ENCODE peak calls at places on chromosomes 13 and 19, in four cellular contexts. Q is GM12878, U is A549, D is SK-N-SH. J is an unnamed sample.

GRCh38 chr19:45769821-45770191 is 754 bp upstream of the SIX5 start:
- DNase-seq in Q (no peak), U (peak), D (no peak), J (peak)

GRCh38 chr13:98809345-98809777 is 56.9 kb upstream of the SLC15A1 start:
- DNase-seq in Q (no peak), U (no peak), D (no peak), J (no peak)

GRCh38 chr13:113650275-113650674 is 7.7 kb downstream of the ATP4B start:
- DNase-seq in Q (no peak), U (no peak), D (no peak), J (no peak)

GRCh38 chr19:39265321-39265916 is 2.8 kb upstream of the IFNL2 start:
- DNase-seq in Q (no peak), U (no peak), D (no peak), J (no peak)

GRCh38 chr19:6752257-6753177 is 13.0 kb downstream of the TRIP10 start:
- DNase-seq in Q (no peak), U (no peak), D (no peak), J (no peak)

GRCh38 chr13:37226966-37227365 is 121.5 kb upstream of the CSNK1A1L start:
- DNase-seq in Q (no peak), U (no peak), D (no peak), J (peak)

GRCh38 chr13:75813323-75813722 is 177.2 kb downstream of the LMO7 start:
- DNase-seq in Q (no peak), U (no peak), D (peak), J (no peak)

GRCh38 chr19:52670046-52670445 is 31.9 kb upstream of the ZNF83 start:
- DNase-seq in Q (no peak), U (no peak), D (no peak), J (no peak)

GRCh38 chr19:12364391-12365093 is 941 bp downstream of the ZNF442 start:
- DNase-seq in Q (no peak), U (no peak), D (peak), J (peak)

GRCh38 chr19:32890326-32890725 is 20.8 kb upstream of the SLC7A9 start:
- DNase-seq in Q (no peak), U (no peak), D (no peak), J (no peak)

GRCh38 chr19:12880551-12881171 is 588 bp downstream of the DNASE2 start:
- DNase-seq in Q (no peak), U (no peak), D (no peak), J (peak)

GRCh38 chr13:41505209-41505835 is 48.0 kb downstream of the RGCC start:
- DNase-seq in Q (no peak), U (no peak), D (no peak), J (peak)

GRCh38 chr19:31270897-31271568 is 78.2 kb downstream of the TSHZ3 start:
- DNase-seq in Q (no peak), U (no peak), D (no peak), J (peak)

GRCh38 chr13:94716016-94716415 is 3.7 kb upstream of the SOX21 start:
- DNase-seq in Q (no peak), U (no peak), D (no peak), J (no peak)

GRCh38 chr13:41411536-41411935 is 45.8 kb upstream of the RGCC start:
- DNase-seq in Q (no peak), U (no peak), D (no peak), J (peak)

GRCh38 chr19:39183100-39183499 is 13.7 kb upstream of the NCCRP1 start:
- DNase-seq in Q (no peak), U (no peak), D (no peak), J (no peak)

GRCh38 chr13:48819889-48820288 is 155.8 kb upstream of the FNDC3A start:
- DNase-seq in Q (no peak), U (no peak), D (no peak), J (no peak)

GRCh38 chr13:51465124-51465523 is 12.3 kb upstream of the INTS6 start:
- DNase-seq in Q (no peak), U (no peak), D (no peak), J (no peak)

GRCh38 chr13:79423801-79424642 is 18.0 kb upstream of the RBM26 start:
- DNase-seq in Q (no peak), U (no peak), D (peak), J (peak)

GRCh38 chr19:41189425-41190065 is 3.5 kb upstream of the CYP2S1 start:
- DNase-seq in Q (no peak), U (no peak), D (no peak), J (no peak)

GRCh38 chr13:46728777-46729176 is 68.2 kb downstream of the ESD start:
- DNase-seq in Q (no peak), U (peak), D (no peak), J (no peak)

GRCh38 chr13:43784491-43784890 is 2.3 kb downstream of the ENOX1 start:
- DNase-seq in Q (no peak), U (no peak), D (no peak), J (no peak)

GRCh38 chr13:29081697-29082440 is 261.7 kb downstream of the MTUS2 start:
- DNase-seq in Q (no peak), U (no peak), D (no peak), J (no peak)

GRCh38 chr19:33376423-33376822 is 2.9 kb downstream of the CEBPG start:
- DNase-seq in Q (no peak), U (peak), D (no peak), J (peak)

GRCh38 chr19:2166741-2167738 is 3.3 kb downstream of the DOT1L start:
- DNase-seq in Q (no peak), U (no peak), D (peak), J (peak)

GRCh38 chr19:55491546-55492360 is 3.5 kb downstream of the SSC5D start:
- DNase-seq in Q (no peak), U (no peak), D (no peak), J (no peak)

GRCh38 chr13:33441015-33441414 is 155.5 kb upstream of the STARD13 start:
- DNase-seq in Q (no peak), U (peak), D (peak), J (peak)

GRCh38 chr13:104431895-104432294 is 1365.7 kb upstream of the SLC10A2 start:
- DNase-seq in Q (no peak), U (no peak), D (no peak), J (no peak)

GRCh38 chr13:28447206-28447605 is 47.7 kb downstream of the FLT1 start:
- DNase-seq in Q (no peak), U (no peak), D (no peak), J (no peak)

GRCh38 chr13:99870541-99870940 is 101.0 kb downstream of the ZIC5 start:
- DNase-seq in Q (no peak), U (no peak), D (no peak), J (no peak)

GRCh38 chr19:33472696-33473624 is 48.6 kb downstream of the PEPD start:
- DNase-seq in Q (no peak), U (no peak), D (no peak), J (peak)

GRCh38 chr19:46761418-46761831 is 15.2 kb upstream of the STRN4 start:
- DNase-seq in Q (no peak), U (no peak), D (no peak), J (peak)

GRCh38 chr19:47112664-47113445 is 721 bp downstream of the ZC3H4 start:
- DNase-seq in Q (peak), U (peak), D (peak), J (peak)

GRCh38 chr19:39110263-39110967 is 15.2 kb upstream of the PAK4 start:
- DNase-seq in Q (no peak), U (peak), D (peak), J (no peak)

GRCh38 chr13:20231839-20232555 is at the start of gene GJB6:
- DNase-seq in Q (no peak), U (no peak), D (peak), J (no peak)
- TF ChIP-seq RCOR1 in Q (no peak), U (no peak), D (no peak), J (no peak)

GRCh38 chr13:107551521-107551920 is 663.8 kb downstream of the LIG4 start:
- DNase-seq in Q (no peak), U (no peak), D (no peak), J (no peak)
- TF ChIP-seq RCOR1 in Q (no peak), U (no peak), D (no peak), J (no peak)

GRCh38 chr19:3720533-3720917 is 12.3 kb downstream of the TJP3 start:
- DNase-seq in Q (no peak), U (no peak), D (no peak), J (no peak)
- TF ChIP-seq RCOR1 in Q (no peak), U (no peak), D (no peak), J (no peak)

GRCh38 chr13:62049992-62050391 is 634.3 kb upstream of the PCDH20 start:
- DNase-seq in Q (no peak), U (no peak), D (no peak), J (no peak)
- TF ChIP-seq RCOR1 in Q (no peak), U (no peak), D (no peak), J (no peak)

GRCh38 chr13:19982447-19983043 is 24.0 kb downstream of the ZMYM2 start:
- DNase-seq in Q (no peak), U (no peak), D (no peak), J (no peak)

GRCh38 chr13:19984430-19985218 is 26.1 kb downstream of the ZMYM2 start:
- DNase-seq in Q (peak), U (peak), D (peak), J (peak)

GRCh38 chr13:19981685-19982238 is 23.2 kb downstream of the ZMYM2 start:
- DNase-seq in Q (no peak), U (no peak), D (no peak), J (no peak)

DNA sequence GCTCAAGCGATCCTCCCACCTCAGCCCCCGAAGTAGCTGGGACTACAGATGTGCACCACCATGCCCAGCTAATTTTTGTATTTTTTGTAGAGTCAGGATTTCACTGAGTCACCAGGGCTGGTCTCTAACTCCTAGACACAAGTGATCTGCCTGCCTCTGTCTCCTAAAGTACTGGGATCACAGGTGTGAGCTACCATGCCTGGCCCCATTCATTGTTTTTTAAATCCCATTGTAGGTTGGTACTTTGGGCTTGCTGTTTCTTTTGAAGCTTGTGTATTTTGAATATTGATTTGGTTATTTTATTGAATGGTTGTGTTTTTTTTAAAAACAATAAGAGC is 26.7 kb downstream of the ZMYM2 start:
- DNase-seq in Q (no peak), U (no peak), D (no peak), J (no peak)
- TF ChIP-seq RCOR1 in Q (no peak), U (no peak), D (no peak), J (no peak)

J was measured in IMR-90.